ENCODE peak calls at places on chromosomes 7 and 10, in nine cellular contexts. One of them, this sample, is unnamed.

GRCh38 chr10:35533565-35533964 is 71.6 kb upstream of the GJD4 start:
- DNase-seq in AG04450: no peak
- DNase-seq in IMR-90: no peak
- DNase-seq in retinal pigment epithelial cell: no peak
- DNase-seq in AG10803: peak; percentile 22
- DNase-seq in PC-9: no peak
- DNase-seq in Caco-2: no peak
- DNase-seq in fibroblast of mammary gland: no peak
- DNase-seq in tibial nerve: no peak
- DNase-seq in this sample: peak; percentile 76

GRCh38 chr7:134763960-134764359 is 15.5 kb upstream of the CALD1 start:
- DNase-seq in Caco-2: no peak
- DNase-seq in retinal pigment epithelial cell: no peak
- DNase-seq in PC-9: no peak
- DNase-seq in fibroblast of mammary gland: no peak
- DNase-seq in IMR-90: no peak
- DNase-seq in AG04450: no peak
- DNase-seq in AG10803: no peak
- DNase-seq in tibial nerve: no peak
- DNase-seq in this sample: no peak

GRCh38 chr7:110522061-110522750 is 568.7 kb upstream of the LRRN3 start:
- DNase-seq in retinal pigment epithelial cell: no peak
- DNase-seq in IMR-90: peak; percentile 18
- DNase-seq in Caco-2: no peak
- DNase-seq in fibroblast of mammary gland: no peak
- DNase-seq in PC-9: no peak
- DNase-seq in AG10803: no peak
- DNase-seq in AG04450: no peak
- DNase-seq in tibial nerve: no peak
- DNase-seq in this sample: no peak

GRCh38 chr10:80599424-80599847 is 61.7 kb downstream of the SH2D4B start:
- DNase-seq in tibial nerve: no peak
- DNase-seq in IMR-90: peak; percentile 22
- DNase-seq in PC-9: no peak
- DNase-seq in AG10803: peak; percentile 23
- DNase-seq in Caco-2: peak; percentile 44
- DNase-seq in AG04450: no peak
- DNase-seq in retinal pigment epithelial cell: no peak
- DNase-seq in fibroblast of mammary gland: peak; percentile 53
- DNase-seq in this sample: peak; percentile 62

GRCh38 chr10:129740532-129741279 is 223.4 kb downstream of the EBF3 start:
- DNase-seq in AG10803: no peak
- DNase-seq in retinal pigment epithelial cell: no peak
- DNase-seq in PC-9: no peak
- DNase-seq in fibroblast of mammary gland: no peak
- DNase-seq in tibial nerve: no peak
- DNase-seq in AG04450: no peak
- DNase-seq in Caco-2: peak; percentile 25
- DNase-seq in IMR-90: no peak
- DNase-seq in this sample: no peak

GRCh38 chr10:104498345-104498955 is 142.6 kb upstream of the SORCS3 start:
- DNase-seq in fibroblast of mammary gland: no peak
- DNase-seq in AG04450: no peak
- DNase-seq in tibial nerve: no peak
- DNase-seq in retinal pigment epithelial cell: no peak
- DNase-seq in AG10803: no peak
- DNase-seq in PC-9: no peak
- DNase-seq in IMR-90: no peak
- DNase-seq in Caco-2: no peak
- DNase-seq in this sample: no peak

GRCh38 chr10:80173441-80173840 is 31.9 kb downstream of the ANXA11 start:
- DNase-seq in tibial nerve: no peak
- DNase-seq in IMR-90: no peak
- DNase-seq in PC-9: no peak
- DNase-seq in AG10803: no peak
- DNase-seq in fibroblast of mammary gland: no peak
- DNase-seq in Caco-2: no peak
- DNase-seq in retinal pigment epithelial cell: no peak
- DNase-seq in AG04450: no peak
- DNase-seq in this sample: no peak

GRCh38 chr10:132137111-132138072 is 49.4 kb upstream of the DPYSL4 start:
- DNase-seq in retinal pigment epithelial cell: no peak
- DNase-seq in Caco-2: no peak
- DNase-seq in fibroblast of mammary gland: no peak
- DNase-seq in IMR-90: no peak
- DNase-seq in AG04450: no peak
- DNase-seq in PC-9: no peak
- DNase-seq in AG10803: no peak
- DNase-seq in tibial nerve: no peak
- DNase-seq in this sample: no peak

GRCh38 chr10:34061846-34062245 is 727.4 kb upstream of the NRP1 start:
- DNase-seq in PC-9: no peak
- DNase-seq in AG04450: no peak
- DNase-seq in AG10803: no peak
- DNase-seq in fibroblast of mammary gland: no peak
- DNase-seq in tibial nerve: no peak
- DNase-seq in IMR-90: no peak
- DNase-seq in retinal pigment epithelial cell: no peak
- DNase-seq in Caco-2: no peak
- DNase-seq in this sample: no peak

GRCh38 chr10:113486531-113486930 is 66.3 kb upstream of the HABP2 start:
- DNase-seq in PC-9: no peak
- DNase-seq in AG04450: no peak
- DNase-seq in fibroblast of mammary gland: no peak
- DNase-seq in AG10803: no peak
- DNase-seq in tibial nerve: no peak
- DNase-seq in retinal pigment epithelial cell: no peak
- DNase-seq in IMR-90: no peak
- DNase-seq in Caco-2: no peak
- DNase-seq in this sample: no peak

GRCh38 chr7:5452937-5453540 is 29.4 kb upstream of the TNRC18 start:
- DNase-seq in tibial nerve: peak; percentile 42
- DNase-seq in Caco-2: no peak
- DNase-seq in retinal pigment epithelial cell: peak; percentile 55
- DNase-seq in AG10803: peak; percentile 77
- DNase-seq in AG04450: peak; percentile 42
- DNase-seq in PC-9: no peak
- DNase-seq in IMR-90: peak; percentile 84
- DNase-seq in fibroblast of mammary gland: peak; percentile 87
- DNase-seq in this sample: peak; percentile 83

GRCh38 chr10:126110434-126110833 is 214.1 kb downstream of the FANK1 start:
- DNase-seq in retinal pigment epithelial cell: no peak
- DNase-seq in AG10803: peak; percentile 43
- DNase-seq in tibial nerve: peak; percentile 21
- DNase-seq in AG04450: no peak
- DNase-seq in Caco-2: no peak
- DNase-seq in fibroblast of mammary gland: peak; percentile 83
- DNase-seq in IMR-90: peak; percentile 60
- DNase-seq in PC-9: no peak
- DNase-seq in this sample: peak; percentile 67

GRCh38 chr10:31490858-31491504 is 172.0 kb downstream of the ZEB1 start:
- DNase-seq in tibial nerve: no peak
- DNase-seq in Caco-2: no peak
- DNase-seq in AG04450: no peak
- DNase-seq in AG10803: peak; percentile 55
- DNase-seq in IMR-90: peak; percentile 52
- DNase-seq in PC-9: no peak
- DNase-seq in fibroblast of mammary gland: peak; percentile 66
- DNase-seq in retinal pigment epithelial cell: peak; percentile 6
- DNase-seq in this sample: peak; percentile 78

GRCh38 chr7:85749715-85750453 is 563.0 kb upstream of the SEMA3D start:
- DNase-seq in retinal pigment epithelial cell: no peak
- DNase-seq in Caco-2: no peak
- DNase-seq in PC-9: no peak
- DNase-seq in IMR-90: no peak
- DNase-seq in AG10803: no peak
- DNase-seq in tibial nerve: no peak
- DNase-seq in AG04450: no peak
- DNase-seq in fibroblast of mammary gland: no peak
- DNase-seq in this sample: no peak

GRCh38 chr10:58637372-58637771 is 124.7 kb downstream of the BICC1 start:
- DNase-seq in retinal pigment epithelial cell: no peak
- DNase-seq in AG10803: peak; percentile 96
- DNase-seq in Caco-2: peak; percentile 85
- DNase-seq in PC-9: no peak
- DNase-seq in AG04450: no peak
- DNase-seq in IMR-90: no peak
- DNase-seq in fibroblast of mammary gland: peak; percentile 80
- DNase-seq in tibial nerve: no peak
- DNase-seq in this sample: peak; percentile 65

GRCh38 chr10:58627392-58627791 is 114.7 kb downstream of the BICC1 start:
- DNase-seq in IMR-90: no peak
- DNase-seq in AG04450: no peak
- DNase-seq in fibroblast of mammary gland: no peak
- DNase-seq in AG10803: no peak
- DNase-seq in tibial nerve: no peak
- DNase-seq in PC-9: no peak
- DNase-seq in retinal pigment epithelial cell: no peak
- DNase-seq in Caco-2: no peak
- DNase-seq in this sample: no peak

GRCh38 chr10:58632211-58632610 is 119.5 kb downstream of the BICC1 start:
- DNase-seq in PC-9: no peak
- DNase-seq in AG04450: no peak
- DNase-seq in Caco-2: no peak
- DNase-seq in fibroblast of mammary gland: no peak
- DNase-seq in tibial nerve: no peak
- DNase-seq in retinal pigment epithelial cell: no peak
- DNase-seq in AG10803: no peak
- DNase-seq in IMR-90: no peak
- DNase-seq in this sample: no peak

DNA sequence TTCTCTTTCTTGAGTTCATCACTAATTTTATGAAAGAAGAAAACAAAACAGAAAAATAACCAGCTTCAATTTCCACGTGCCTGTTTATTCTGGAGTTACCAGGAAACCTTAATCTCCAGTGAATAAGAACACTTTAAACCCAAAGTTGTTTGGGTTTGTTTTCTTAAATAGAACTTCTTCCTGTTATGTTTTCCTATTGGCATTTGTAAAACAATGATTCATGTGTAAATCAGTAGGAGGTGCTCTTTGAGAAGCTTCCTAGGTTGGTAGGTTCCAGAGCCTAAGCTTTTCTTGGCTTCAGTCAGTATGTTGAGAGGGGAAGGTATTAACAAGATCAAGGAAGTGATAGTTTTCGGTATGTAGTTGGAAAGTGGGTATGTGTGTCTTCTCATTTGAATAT is 119.0 kb downstream of the BICC1 start:
- DNase-seq in tibial nerve: no peak
- DNase-seq in AG10803: no peak
- DNase-seq in Caco-2: no peak
- DNase-seq in IMR-90: no peak
- DNase-seq in PC-9: no peak
- DNase-seq in AG04450: no peak
- DNase-seq in retinal pigment epithelial cell: no peak
- DNase-seq in fibroblast of mammary gland: no peak
- DNase-seq in this sample: peak; percentile 52
- TF ChIP-seq CTCF in tibial nerve: no peak
- TF ChIP-seq CTCF in AG10803: no peak
- TF ChIP-seq CTCF in Caco-2: no peak
- TF ChIP-seq CTCF in IMR-90: peak; percentile 0
- TF ChIP-seq CTCF in PC-9: no peak
- TF ChIP-seq CTCF in AG04450: no peak
- TF ChIP-seq CTCF in retinal pigment epithelial cell: no peak
- TF ChIP-seq CTCF in fibroblast of mammary gland: no peak
- TF ChIP-seq CTCF in this sample: no peak

DNA sequence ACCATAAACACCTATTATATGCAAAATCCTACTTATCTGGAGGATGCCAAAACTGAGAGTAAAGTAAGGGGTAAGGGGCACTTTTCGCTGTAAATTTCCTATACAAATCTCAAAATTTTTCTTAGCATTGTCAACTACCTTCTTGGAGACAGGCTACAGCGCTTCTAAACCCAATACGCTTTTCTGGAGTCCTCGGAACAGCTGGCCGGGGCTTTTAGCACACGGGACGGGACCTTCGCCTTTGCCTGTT is 10.4 kb downstream of the TWIST1 start:
- DNase-seq in Caco-2: no peak
- DNase-seq in AG04450: no peak
- DNase-seq in AG10803: no peak
- DNase-seq in PC-9: no peak
- DNase-seq in tibial nerve: no peak
- DNase-seq in fibroblast of mammary gland: no peak
- DNase-seq in IMR-90: no peak
- DNase-seq in retinal pigment epithelial cell: no peak
- DNase-seq in this sample: no peak
- H3K4me3 ChIP-seq in Caco-2: no peak overlapping the region
- H3K4me3 ChIP-seq in AG04450: peak overlapping the region; percentile 65
- H3K4me3 ChIP-seq in AG10803: peak overlapping the region; percentile 99
- H3K4me3 ChIP-seq in PC-9: no peak overlapping the region
- H3K4me3 ChIP-seq in tibial nerve: peak overlapping the region; percentile 28
- H3K4me3 ChIP-seq in fibroblast of mammary gland: peak overlapping the region; percentile 67
- H3K4me3 ChIP-seq in IMR-90: peak overlapping the region; percentile 45
- H3K4me3 ChIP-seq in retinal pigment epithelial cell: no peak overlapping the region
- H3K4me3 ChIP-seq in this sample: peak overlapping the region; percentile 63

DNA sequence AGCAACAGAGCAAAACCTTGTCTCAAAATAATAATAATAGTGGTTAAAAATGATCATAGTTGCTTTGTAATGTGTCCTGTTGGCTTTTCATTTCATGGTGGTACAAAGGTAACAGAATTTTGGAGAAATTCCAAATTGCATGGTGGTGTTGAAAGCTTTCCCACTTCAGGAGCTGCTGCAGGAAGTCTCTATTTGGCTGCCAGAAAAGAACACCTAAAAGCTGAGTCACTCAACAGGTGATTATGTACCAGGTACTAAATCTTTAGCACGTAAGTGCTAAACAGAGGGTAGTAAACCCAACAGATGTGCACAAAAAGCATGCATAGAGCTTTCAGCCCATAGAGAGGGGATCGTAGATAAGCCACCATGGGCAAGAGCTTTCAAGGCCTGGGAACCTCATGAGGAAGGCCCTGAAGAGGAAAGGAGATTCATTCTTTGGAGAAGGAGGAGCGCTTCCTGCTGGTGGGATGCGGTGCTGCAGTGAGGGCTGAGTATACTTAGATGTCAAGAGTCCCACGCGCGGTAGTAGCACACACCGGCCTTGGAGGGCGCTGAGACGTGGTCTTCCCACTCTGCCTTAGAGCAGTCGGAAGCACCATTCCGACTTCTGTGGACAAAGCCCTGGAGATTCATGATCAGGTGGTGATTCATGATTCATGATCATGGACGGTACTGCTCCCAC is 118.7 kb downstream of the RALA start:
- DNase-seq in retinal pigment epithelial cell: no peak
- DNase-seq in fibroblast of mammary gland: peak; percentile 32
- DNase-seq in Caco-2: no peak
- DNase-seq in tibial nerve: no peak
- DNase-seq in PC-9: peak; percentile 72
- DNase-seq in AG10803: peak; percentile 34
- DNase-seq in IMR-90: peak; percentile 41
- DNase-seq in AG04450: no peak
- DNase-seq in this sample: peak; percentile 31
- TF ChIP-seq CTCF in retinal pigment epithelial cell: peak; percentile 42
- TF ChIP-seq CTCF in fibroblast of mammary gland: peak; percentile 40
- TF ChIP-seq CTCF in Caco-2: peak; percentile 41
- TF ChIP-seq CTCF in tibial nerve: no peak
- TF ChIP-seq CTCF in PC-9: peak; percentile 65
- TF ChIP-seq CTCF in AG10803: peak; percentile 54
- TF ChIP-seq CTCF in IMR-90: peak; percentile 61
- TF ChIP-seq CTCF in AG04450: peak; percentile 30
- TF ChIP-seq CTCF in this sample: peak; percentile 37

DNA sequence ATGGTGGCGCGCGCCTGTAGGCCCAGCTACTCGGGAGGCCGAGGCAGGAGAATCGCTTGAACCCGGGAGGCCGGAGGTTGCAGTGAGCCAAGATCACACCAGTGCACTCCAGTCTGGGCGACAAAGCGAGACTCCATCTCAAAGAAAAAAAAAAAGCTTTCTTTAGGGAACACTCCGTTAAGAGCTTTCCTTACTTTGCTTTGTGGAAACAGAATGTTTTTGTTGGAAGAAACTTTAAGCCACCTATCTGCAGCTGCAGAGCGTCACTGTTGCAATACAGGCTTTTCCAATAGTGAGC is 641 bp upstream of the TPK1 start:
- DNase-seq in fibroblast of mammary gland: no peak
- DNase-seq in Caco-2: no peak
- DNase-seq in IMR-90: no peak
- DNase-seq in AG04450: no peak
- DNase-seq in retinal pigment epithelial cell: no peak
- DNase-seq in AG10803: no peak
- DNase-seq in PC-9: no peak
- DNase-seq in tibial nerve: no peak
- DNase-seq in this sample: no peak
- H3K4me3 ChIP-seq in fibroblast of mammary gland: no peak overlapping the region
- H3K4me3 ChIP-seq in Caco-2: peak overlapping the region; percentile 57
- H3K4me3 ChIP-seq in IMR-90: no peak overlapping the region
- H3K4me3 ChIP-seq in AG04450: no peak overlapping the region
- H3K4me3 ChIP-seq in retinal pigment epithelial cell: peak overlapping the region; percentile 89
- H3K4me3 ChIP-seq in AG10803: no peak overlapping the region
- H3K4me3 ChIP-seq in PC-9: peak overlapping the region; percentile 96
- H3K4me3 ChIP-seq in tibial nerve: peak overlapping the region; percentile 77
- H3K4me3 ChIP-seq in this sample: peak overlapping the region; percentile 91